ENCODE peak calls at places on chromosomes 12 and 14, in ten cellular contexts. One of them, this sample, is unnamed.
A peak's percentile ranks its signal among the peaks of the same experiment; 100 is the strongest.

GRCh38 chr12:131353826-131354225 is 357.1 kb upstream of the SFSWAP start:
- DNase-seq in CD8-positive, alpha-beta T cell: no peak
- DNase-seq in tibial nerve: no peak
- DNase-seq in thyroid gland: no peak
- DNase-seq in IMR-90: no peak
- DNase-seq in suprapubic skin: no peak
- DNase-seq in lung: no peak
- DNase-seq in CD4-positive, CD25-positive, alpha-beta regulatory T cell: no peak
- DNase-seq in DND-41: no peak
- DNase-seq in astrocyte: no peak
- DNase-seq in this sample: no peak

GRCh38 chr14:97266653-97267052 is 469.5 kb downstream of the VRK1 start:
- DNase-seq in CD8-positive, alpha-beta T cell: no peak
- DNase-seq in tibial nerve: no peak
- DNase-seq in thyroid gland: no peak
- DNase-seq in IMR-90: no peak
- DNase-seq in suprapubic skin: no peak
- DNase-seq in lung: no peak
- DNase-seq in CD4-positive, CD25-positive, alpha-beta regulatory T cell: no peak
- DNase-seq in DND-41: no peak
- DNase-seq in astrocyte: peak; percentile 95
- DNase-seq in this sample: peak; percentile 13

GRCh38 chr14:74980746-74981661 is 21.7 kb upstream of the EIF2B2 start:
- DNase-seq in CD8-positive, alpha-beta T cell: no peak
- DNase-seq in tibial nerve: no peak
- DNase-seq in thyroid gland: no peak
- DNase-seq in IMR-90: peak; percentile 19
- DNase-seq in suprapubic skin: peak; percentile 62
- DNase-seq in lung: no peak
- DNase-seq in CD4-positive, CD25-positive, alpha-beta regulatory T cell: no peak
- DNase-seq in DND-41: no peak
- DNase-seq in astrocyte: peak; percentile 55
- DNase-seq in this sample: no peak

GRCh38 chr12:117889098-117889497 is 79.7 kb downstream of the KSR2 start:
- DNase-seq in CD8-positive, alpha-beta T cell: no peak
- DNase-seq in tibial nerve: no peak
- DNase-seq in thyroid gland: no peak
- DNase-seq in IMR-90: no peak
- DNase-seq in suprapubic skin: no peak
- DNase-seq in lung: no peak
- DNase-seq in CD4-positive, CD25-positive, alpha-beta regulatory T cell: no peak
- DNase-seq in DND-41: peak; percentile 30
- DNase-seq in astrocyte: no peak
- DNase-seq in this sample: no peak

GRCh38 chr12:120884644-120885043 is 19.5 kb downstream of the SPPL3 start:
- DNase-seq in CD8-positive, alpha-beta T cell: no peak
- DNase-seq in tibial nerve: no peak
- DNase-seq in thyroid gland: no peak
- DNase-seq in IMR-90: no peak
- DNase-seq in suprapubic skin: no peak
- DNase-seq in lung: no peak
- DNase-seq in CD4-positive, CD25-positive, alpha-beta regulatory T cell: no peak
- DNase-seq in DND-41: no peak
- DNase-seq in astrocyte: no peak
- DNase-seq in this sample: no peak

GRCh38 chr12:121958521-121959240 is 40.3 kb downstream of the CFAP251 start:
- DNase-seq in CD8-positive, alpha-beta T cell: no peak
- DNase-seq in tibial nerve: no peak
- DNase-seq in thyroid gland: peak; percentile 31
- DNase-seq in IMR-90: peak; percentile 78
- DNase-seq in suprapubic skin: no peak
- DNase-seq in lung: no peak
- DNase-seq in CD4-positive, CD25-positive, alpha-beta regulatory T cell: no peak
- DNase-seq in DND-41: no peak
- DNase-seq in astrocyte: peak; percentile 27
- DNase-seq in this sample: no peak

GRCh38 chr12:112599871-112600270 is 181.1 kb downstream of the PTPN11 start:
- DNase-seq in CD8-positive, alpha-beta T cell: no peak
- DNase-seq in tibial nerve: no peak
- DNase-seq in thyroid gland: no peak
- DNase-seq in IMR-90: no peak
- DNase-seq in suprapubic skin: no peak
- DNase-seq in lung: no peak
- DNase-seq in CD4-positive, CD25-positive, alpha-beta regulatory T cell: no peak
- DNase-seq in DND-41: no peak
- DNase-seq in astrocyte: no peak
- DNase-seq in this sample: no peak

GRCh38 chr12:101695698-101696097 is 1.7 kb upstream of the CHPT1 start:
- DNase-seq in CD8-positive, alpha-beta T cell: no peak
- DNase-seq in tibial nerve: no peak
- DNase-seq in thyroid gland: no peak
- DNase-seq in IMR-90: peak; percentile 59
- DNase-seq in suprapubic skin: no peak
- DNase-seq in lung: no peak
- DNase-seq in CD4-positive, CD25-positive, alpha-beta regulatory T cell: no peak
- DNase-seq in DND-41: no peak
- DNase-seq in astrocyte: peak; percentile 34
- DNase-seq in this sample: no peak

GRCh38 chr12:109738878-109739665 is 25.4 kb downstream of the FAM222A start:
- DNase-seq in CD8-positive, alpha-beta T cell: no peak
- DNase-seq in tibial nerve: no peak
- DNase-seq in thyroid gland: no peak
- DNase-seq in IMR-90: peak; percentile 1
- DNase-seq in suprapubic skin: peak; percentile 40
- DNase-seq in lung: no peak
- DNase-seq in CD4-positive, CD25-positive, alpha-beta regulatory T cell: no peak
- DNase-seq in DND-41: no peak
- DNase-seq in astrocyte: peak; percentile 10
- DNase-seq in this sample: no peak

GRCh38 chr12:104535383-104535782 is 78.6 kb downstream of the CHST11 start:
- DNase-seq in CD8-positive, alpha-beta T cell: no peak
- DNase-seq in tibial nerve: no peak
- DNase-seq in thyroid gland: no peak
- DNase-seq in IMR-90: peak; percentile 11
- DNase-seq in suprapubic skin: no peak
- DNase-seq in lung: no peak
- DNase-seq in CD4-positive, CD25-positive, alpha-beta regulatory T cell: no peak
- DNase-seq in DND-41: no peak
- DNase-seq in astrocyte: peak; percentile 56
- DNase-seq in this sample: no peak

GRCh38 chr14:70822706-70823185 is 13.4 kb upstream of the MAP3K9 start:
- DNase-seq in CD8-positive, alpha-beta T cell: no peak
- DNase-seq in tibial nerve: no peak
- DNase-seq in thyroid gland: peak; percentile 39
- DNase-seq in IMR-90: peak; percentile 2
- DNase-seq in suprapubic skin: no peak
- DNase-seq in lung: no peak
- DNase-seq in CD4-positive, CD25-positive, alpha-beta regulatory T cell: no peak
- DNase-seq in DND-41: peak; percentile 56
- DNase-seq in astrocyte: no peak
- DNase-seq in this sample: peak; percentile 76

GRCh38 chr12:84411031-84411430 is 501.6 kb downstream of the SLC6A15 start:
- DNase-seq in CD8-positive, alpha-beta T cell: no peak
- DNase-seq in tibial nerve: no peak
- DNase-seq in thyroid gland: no peak
- DNase-seq in IMR-90: no peak
- DNase-seq in suprapubic skin: no peak
- DNase-seq in lung: no peak
- DNase-seq in CD4-positive, CD25-positive, alpha-beta regulatory T cell: no peak
- DNase-seq in DND-41: no peak
- DNase-seq in astrocyte: no peak
- DNase-seq in this sample: no peak

GRCh38 chr12:58596381-58596780 is 323.9 kb downstream of the LRIG3 start:
- DNase-seq in CD8-positive, alpha-beta T cell: no peak
- DNase-seq in tibial nerve: no peak
- DNase-seq in thyroid gland: no peak
- DNase-seq in IMR-90: no peak
- DNase-seq in suprapubic skin: no peak
- DNase-seq in lung: no peak
- DNase-seq in CD4-positive, CD25-positive, alpha-beta regulatory T cell: no peak
- DNase-seq in DND-41: no peak
- DNase-seq in astrocyte: no peak
- DNase-seq in this sample: no peak
- H3K4me3 ChIP-seq in CD8-positive, alpha-beta T cell: no peak overlapping the region
- H3K4me3 ChIP-seq in tibial nerve: no peak overlapping the region
- H3K4me3 ChIP-seq in thyroid gland: no peak overlapping the region
- H3K4me3 ChIP-seq in IMR-90: no peak overlapping the region
- H3K4me3 ChIP-seq in suprapubic skin: no peak overlapping the region
- H3K4me3 ChIP-seq in lung: no peak overlapping the region
- H3K4me3 ChIP-seq in CD4-positive, CD25-positive, alpha-beta regulatory T cell: no peak overlapping the region
- H3K4me3 ChIP-seq in DND-41: no peak overlapping the region
- H3K4me3 ChIP-seq in astrocyte: no peak overlapping the region
- H3K4me3 ChIP-seq in this sample: no peak overlapping the region

DNA sequence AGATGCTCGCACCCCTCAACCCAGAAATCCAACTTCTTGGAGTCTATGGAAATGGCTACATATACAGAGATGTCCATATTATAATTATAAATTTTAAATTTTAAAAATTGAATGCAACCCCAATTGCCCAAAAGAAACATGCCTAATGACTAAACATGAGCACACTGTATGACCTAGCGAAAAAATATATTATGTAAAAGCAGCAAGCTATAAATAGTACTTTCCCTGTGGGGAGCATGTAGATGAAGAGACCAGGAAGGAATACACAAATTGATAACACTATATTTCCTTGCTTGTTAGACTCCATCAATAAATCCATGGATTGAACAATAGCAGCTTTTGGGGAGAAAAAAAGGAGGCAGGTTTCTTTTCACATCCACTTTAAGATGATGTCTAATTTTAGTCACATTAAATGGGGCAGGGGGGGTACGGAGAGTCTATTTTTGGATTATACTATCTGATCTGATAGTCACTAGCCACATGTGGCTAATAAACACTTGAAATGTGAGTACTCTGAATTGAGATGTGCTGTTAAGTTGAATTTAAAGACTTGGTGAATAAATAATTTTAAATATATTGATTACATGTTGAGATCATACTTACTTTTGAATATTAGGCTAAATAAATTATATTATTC is 17.6 kb downstream of the MAX start:
- DNase-seq in CD8-positive, alpha-beta T cell: no peak
- DNase-seq in tibial nerve: no peak
- DNase-seq in thyroid gland: no peak
- DNase-seq in IMR-90: no peak
- DNase-seq in suprapubic skin: no peak
- DNase-seq in lung: no peak
- DNase-seq in CD4-positive, CD25-positive, alpha-beta regulatory T cell: no peak
- DNase-seq in DND-41: no peak
- DNase-seq in astrocyte: no peak
- DNase-seq in this sample: no peak
- H3K4me1 ChIP-seq in CD8-positive, alpha-beta T cell: peaks cover 29% of the 10 kb centered on the region
- H3K4me1 ChIP-seq in tibial nerve: peaks cover 14% of the 10 kb centered on the region
- H3K4me1 ChIP-seq in thyroid gland: peaks cover 12% of the 10 kb centered on the region
- H3K4me1 ChIP-seq in IMR-90: peaks cover 2% of the 10 kb centered on the region
- H3K4me1 ChIP-seq in suprapubic skin: peaks cover 25% of the 10 kb centered on the region
- H3K4me1 ChIP-seq in lung: peaks cover 42% of the 10 kb centered on the region
- H3K4me1 ChIP-seq in CD4-positive, CD25-positive, alpha-beta regulatory T cell: peaks cover 34% of the 10 kb centered on the region
- H3K4me1 ChIP-seq in DND-41: no peaks in the 10 kb centered on the region
- H3K4me1 ChIP-seq in astrocyte: peaks cover 2% of the 10 kb centered on the region
- H3K4me1 ChIP-seq in this sample: no peaks in the 10 kb centered on the region

GRCh38 chr14:101824339-101824727 is 62.8 kb downstream of the PPP2R5C start:
- DNase-seq in CD8-positive, alpha-beta T cell: no peak
- DNase-seq in tibial nerve: no peak
- DNase-seq in thyroid gland: no peak
- DNase-seq in IMR-90: no peak
- DNase-seq in suprapubic skin: no peak
- DNase-seq in lung: no peak
- DNase-seq in CD4-positive, CD25-positive, alpha-beta regulatory T cell: no peak
- DNase-seq in DND-41: no peak
- DNase-seq in astrocyte: no peak
- DNase-seq in this sample: no peak

GRCh38 chr14:101825797-101826196 is 64.3 kb downstream of the PPP2R5C start:
- DNase-seq in CD8-positive, alpha-beta T cell: no peak
- DNase-seq in tibial nerve: no peak
- DNase-seq in thyroid gland: no peak
- DNase-seq in IMR-90: no peak
- DNase-seq in suprapubic skin: no peak
- DNase-seq in lung: no peak
- DNase-seq in CD4-positive, CD25-positive, alpha-beta regulatory T cell: no peak
- DNase-seq in DND-41: no peak
- DNase-seq in astrocyte: no peak
- DNase-seq in this sample: no peak

GRCh38 chr14:101823081-101823480 is 61.6 kb downstream of the PPP2R5C start:
- DNase-seq in CD8-positive, alpha-beta T cell: peak; percentile 53
- DNase-seq in tibial nerve: no peak
- DNase-seq in thyroid gland: no peak
- DNase-seq in IMR-90: peak; percentile 52
- DNase-seq in suprapubic skin: no peak
- DNase-seq in lung: no peak
- DNase-seq in CD4-positive, CD25-positive, alpha-beta regulatory T cell: peak; percentile 70
- DNase-seq in DND-41: no peak
- DNase-seq in astrocyte: no peak
- DNase-seq in this sample: no peak

GRCh38 chr14:101821528-101821927 is 60.0 kb downstream of the PPP2R5C start:
- DNase-seq in CD8-positive, alpha-beta T cell: peak; percentile 80
- DNase-seq in tibial nerve: no peak
- DNase-seq in thyroid gland: no peak
- DNase-seq in IMR-90: no peak
- DNase-seq in suprapubic skin: no peak
- DNase-seq in lung: no peak
- DNase-seq in CD4-positive, CD25-positive, alpha-beta regulatory T cell: peak; percentile 83
- DNase-seq in DND-41: no peak
- DNase-seq in astrocyte: no peak
- DNase-seq in this sample: no peak

DNA sequence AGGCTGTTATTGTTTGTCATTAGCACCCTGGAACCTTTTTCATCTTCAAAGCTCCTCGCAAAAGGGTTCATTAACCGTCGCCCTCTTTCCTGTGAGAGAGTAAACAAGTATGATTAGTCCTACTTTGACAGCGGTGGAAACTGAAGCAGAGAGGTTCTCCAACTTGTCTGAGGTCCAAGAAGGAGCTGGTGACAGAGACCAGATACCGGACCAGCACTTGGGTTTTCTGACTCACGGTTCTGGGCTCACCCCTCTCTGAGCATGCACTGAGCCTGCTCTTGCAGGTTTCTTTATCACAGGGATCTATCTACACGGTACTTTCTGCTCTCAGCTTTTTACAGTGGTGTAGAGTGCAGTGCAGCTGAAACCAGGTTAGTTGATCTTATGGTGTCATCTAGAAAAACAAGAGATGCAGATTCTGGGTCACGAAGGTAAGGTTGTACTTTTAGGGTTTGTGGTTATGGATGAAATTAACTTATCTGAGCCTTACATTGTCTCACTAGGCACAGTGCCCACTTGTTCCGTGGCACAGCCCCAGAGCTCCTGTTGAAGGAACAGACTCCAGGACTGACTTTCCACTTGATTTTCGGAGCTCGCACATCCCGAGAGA is 62.1 kb downstream of the PPP2R5C start:
- DNase-seq in CD8-positive, alpha-beta T cell: peak; percentile 79
- DNase-seq in tibial nerve: no peak
- DNase-seq in thyroid gland: no peak
- DNase-seq in IMR-90: no peak
- DNase-seq in suprapubic skin: no peak
- DNase-seq in lung: no peak
- DNase-seq in CD4-positive, CD25-positive, alpha-beta regulatory T cell: peak; percentile 87
- DNase-seq in DND-41: no peak
- DNase-seq in astrocyte: no peak
- DNase-seq in this sample: no peak
- H3K4me3 ChIP-seq in CD8-positive, alpha-beta T cell: peak overlapping the region; percentile 61
- H3K4me3 ChIP-seq in tibial nerve: no peak overlapping the region
- H3K4me3 ChIP-seq in thyroid gland: no peak overlapping the region
- H3K4me3 ChIP-seq in IMR-90: no peak overlapping the region
- H3K4me3 ChIP-seq in suprapubic skin: peak overlapping the region; percentile 22
- H3K4me3 ChIP-seq in lung: no peak overlapping the region
- H3K4me3 ChIP-seq in CD4-positive, CD25-positive, alpha-beta regulatory T cell: peak overlapping the region; percentile 100
- H3K4me3 ChIP-seq in DND-41: no peak overlapping the region
- H3K4me3 ChIP-seq in astrocyte: no peak overlapping the region
- H3K4me3 ChIP-seq in this sample: no peak overlapping the region

GRCh38 chr12:25051583-25052190 is 102.8 kb upstream of the BCAT1 start:
- DNase-seq in CD8-positive, alpha-beta T cell: peak; percentile 74
- DNase-seq in tibial nerve: no peak
- DNase-seq in thyroid gland: no peak
- DNase-seq in IMR-90: no peak
- DNase-seq in suprapubic skin: no peak
- DNase-seq in lung: no peak
- DNase-seq in CD4-positive, CD25-positive, alpha-beta regulatory T cell: peak; percentile 79
- DNase-seq in DND-41: peak; percentile 86
- DNase-seq in astrocyte: no peak
- DNase-seq in this sample: no peak
- H3K4me1 ChIP-seq in CD8-positive, alpha-beta T cell: peaks cover 31% of the 10 kb centered on the region
- H3K4me1 ChIP-seq in tibial nerve: no peaks in the 10 kb centered on the region
- H3K4me1 ChIP-seq in thyroid gland: peaks cover 5% of the 10 kb centered on the region
- H3K4me1 ChIP-seq in IMR-90: no peaks in the 10 kb centered on the region
- H3K4me1 ChIP-seq in suprapubic skin: peaks cover 30% of the 10 kb centered on the region
- H3K4me1 ChIP-seq in lung: no peaks in the 10 kb centered on the region
- H3K4me1 ChIP-seq in CD4-positive, CD25-positive, alpha-beta regulatory T cell: peaks cover 33% of the 10 kb centered on the region
- H3K4me1 ChIP-seq in DND-41: peaks cover 51% of the 10 kb centered on the region
- H3K4me1 ChIP-seq in astrocyte: no peaks in the 10 kb centered on the region
- H3K4me1 ChIP-seq in this sample: no peaks in the 10 kb centered on the region